ENCODE peak calls at places on chromosome 15, in eight cellular contexts. S is neural progenitor cell, J is lower lobe of right lung, O is BJ, R is AG04449, X is AG09309, W is AG10803, L is AG04450. U is an unnamed sample.

GRCh38 chr15:70245932-70246622 is 148.4 kb upstream of the TLE3 start:
- DNase-seq in S (no peak), J (peak), O (no peak), R (no peak), X (no peak), W (peak), L (no peak), U (no peak)

GRCh38 chr15:32873292-32874114 is 155.7 kb downstream of the GREM1 start:
- DNase-seq in S (no peak), J (no peak), O (no peak), R (no peak), X (no peak), W (no peak), L (no peak), U (no peak)

GRCh38 chr15:70202756-70203155 is 105.0 kb upstream of the TLE3 start:
- DNase-seq in S (no peak), J (no peak), O (no peak), R (no peak), X (no peak), W (peak), L (no peak), U (no peak)

GRCh38 chr15:60918234-60918964 is 310.7 kb downstream of the RORA start:
- DNase-seq in S (no peak), J (no peak), O (no peak), R (no peak), X (no peak), W (no peak), L (no peak), U (no peak)

GRCh38 chr15:91909574-91909973 is 56.1 kb downstream of the SLCO3A1 start:
- DNase-seq in S (no peak), J (no peak), O (no peak), R (no peak), X (no peak), W (no peak), L (no peak), U (no peak)

GRCh38 chr15:98405013-98405412 is 243.3 kb upstream of the IGF1R start:
- DNase-seq in S (no peak), J (no peak), O (no peak), R (no peak), X (no peak), W (no peak), L (no peak), U (no peak)

GRCh38 chr15:73483053-73483452 is 40.1 kb downstream of the REC114 start:
- DNase-seq in S (no peak), J (no peak), O (no peak), R (no peak), X (no peak), W (no peak), L (peak), U (no peak)

GRCh38 chr15:32936283-32936918 is 218.6 kb downstream of the GREM1 start:
- DNase-seq in S (no peak), J (no peak), O (no peak), R (no peak), X (peak), W (peak), L (no peak), U (no peak)

GRCh38 chr15:60004846-60005351 is 788 bp downstream of the FOXB1 start:
- DNase-seq in S (peak), J (peak), O (no peak), R (no peak), X (no peak), W (peak), L (no peak), U (no peak)

GRCh38 chr15:59250249-59250648 is 43.6 kb downstream of the LDHAL6B start:
- DNase-seq in S (no peak), J (no peak), O (no peak), R (no peak), X (no peak), W (no peak), L (no peak), U (no peak)

GRCh38 chr15:24761704-24762302 is 86.2 kb downstream of the NPAP1 start:
- DNase-seq in S (no peak), J (no peak), O (no peak), R (no peak), X (no peak), W (peak), L (no peak), U (no peak)

GRCh38 chr15:66702770-66703539 is 919 bp downstream of the SMAD6 start:
- DNase-seq in S (peak), J (peak), O (no peak), R (no peak), X (no peak), W (no peak), L (no peak), U (no peak)

GRCh38 chr15:55829826-55830225 is 86.9 kb upstream of the PRTG start:
- DNase-seq in S (no peak), J (no peak), O (no peak), R (no peak), X (no peak), W (no peak), L (no peak), U (no peak)

GRCh38 chr15:38176696-38177095 is 75.9 kb upstream of the SPRED1 start:
- DNase-seq in S (no peak), J (no peak), O (no peak), R (no peak), X (no peak), W (no peak), L (no peak), U (no peak)

GRCh38 chr15:100133981-100134711 is 207.6 kb downstream of the ADAMTS17 start:
- DNase-seq in S (no peak), J (no peak), O (no peak), R (no peak), X (no peak), W (no peak), L (no peak), U (no peak)

DNA sequence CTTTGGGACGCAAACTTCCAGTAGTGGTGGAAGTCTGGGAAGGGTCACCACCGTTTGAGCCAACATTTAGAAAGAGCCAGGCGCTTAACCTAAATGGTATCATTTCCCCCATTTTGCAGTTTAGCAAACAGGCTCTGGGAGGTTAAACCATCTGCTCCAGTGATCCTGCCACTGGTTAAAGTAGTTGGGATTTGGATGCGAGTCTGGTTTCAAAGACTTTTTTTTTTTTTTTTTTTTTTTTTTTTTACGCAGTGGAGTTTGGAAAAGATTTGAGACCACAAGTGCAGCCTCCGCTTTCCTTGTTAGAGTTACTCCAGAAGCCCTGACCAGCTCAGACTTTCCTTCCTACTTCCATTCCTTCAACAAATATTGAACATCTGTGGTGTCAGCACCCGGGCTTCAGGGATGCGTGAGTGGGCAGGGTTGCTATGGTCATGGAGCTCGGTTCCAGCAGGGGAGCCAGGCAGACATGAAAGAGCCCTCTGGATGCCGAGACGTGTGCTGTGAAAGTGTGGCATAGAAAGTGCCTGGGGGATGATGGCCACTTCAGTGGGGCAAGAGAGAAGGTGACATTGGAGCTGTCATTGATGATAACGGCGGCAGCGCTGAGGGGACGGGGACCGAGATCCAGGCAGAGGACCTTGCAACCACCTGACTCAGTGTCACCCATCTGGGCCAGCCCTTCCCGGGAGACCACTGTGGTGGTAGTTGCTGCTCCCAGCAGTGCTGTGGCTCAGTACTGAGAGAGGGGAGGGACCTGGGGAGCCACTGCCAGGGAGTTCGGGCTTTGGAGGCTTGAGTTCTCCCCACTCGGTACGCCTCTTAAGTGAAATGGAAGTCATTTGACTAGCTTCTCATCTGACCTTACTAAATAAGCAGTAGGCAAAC is 1.1 kb upstream of the RNU6-1 start:
- DNase-seq in S (peak), J (no peak), O (no peak), R (no peak), X (no peak), W (peak), L (no peak), U (no peak)
- TF ChIP-seq CTCF in S (no peak), J (no peak), O (peak), R (peak), X (peak), W (no peak), L (no peak), U (peak)

GRCh38 chr15:22954798-22955543 is 25.2 kb downstream of the CYFIP1 start:
- DNase-seq in S (no peak), J (no peak), O (no peak), R (no peak), X (no peak), W (no peak), L (no peak), U (no peak)

GRCh38 chr15:22956980-22957264 is 23.2 kb downstream of the CYFIP1 start:
- DNase-seq in S (no peak), J (no peak), O (no peak), R (no peak), X (no peak), W (no peak), L (no peak), U (no peak)

GRCh38 chr15:22954326-22954725 is 25.8 kb downstream of the CYFIP1 start:
- DNase-seq in S (no peak), J (no peak), O (no peak), R (no peak), X (no peak), W (no peak), L (no peak), U (no peak)

GRCh38 chr15:22955544-22956085 is 24.6 kb downstream of the CYFIP1 start:
- DNase-seq in S (no peak), J (no peak), O (no peak), R (no peak), X (no peak), W (no peak), L (no peak), U (no peak)

DNA sequence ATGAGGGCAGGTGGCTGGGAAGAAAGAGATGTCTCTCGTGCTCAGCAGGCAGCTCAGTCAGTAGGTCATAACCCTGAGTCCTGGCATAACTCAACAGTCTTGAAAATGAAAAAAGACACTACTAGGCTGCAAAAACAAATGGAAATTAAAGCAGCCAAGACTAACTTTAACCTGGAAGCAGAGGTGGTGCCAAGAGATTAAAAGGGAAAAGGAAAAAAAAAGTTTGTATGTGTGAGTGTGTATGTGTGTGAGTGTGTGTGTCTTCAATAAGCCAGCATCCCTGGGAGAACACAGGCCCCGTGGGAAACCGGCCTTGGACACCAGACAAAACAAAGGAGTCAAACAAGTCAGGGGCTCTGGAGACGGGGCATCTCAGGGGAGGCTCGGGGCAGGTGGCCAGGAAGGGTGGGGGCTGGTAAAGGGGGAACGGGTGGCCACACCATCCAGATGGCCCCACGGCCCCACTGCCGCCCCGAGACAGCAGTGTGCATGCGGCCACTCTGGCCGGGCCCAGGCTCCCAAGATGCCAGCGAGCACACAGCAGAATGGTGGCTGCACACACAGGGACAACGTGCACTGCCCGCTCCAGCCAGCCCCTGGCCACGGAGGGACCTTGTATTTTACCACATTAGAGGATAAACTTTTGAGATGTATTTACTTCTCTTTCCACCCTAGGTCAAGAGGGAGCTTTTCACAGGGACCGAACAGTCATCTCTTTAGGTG is 23.8 kb downstream of the CYFIP1 start:
- DNase-seq in S (peak), J (no peak), O (no peak), R (no peak), X (no peak), W (no peak), L (no peak), U (no peak)
- H3K4me3 ChIP-seq in S (no peak), J (no peak), O (no peak), R (no peak), X (no peak), W (no peak), L (no peak), U (no peak)

DNA sequence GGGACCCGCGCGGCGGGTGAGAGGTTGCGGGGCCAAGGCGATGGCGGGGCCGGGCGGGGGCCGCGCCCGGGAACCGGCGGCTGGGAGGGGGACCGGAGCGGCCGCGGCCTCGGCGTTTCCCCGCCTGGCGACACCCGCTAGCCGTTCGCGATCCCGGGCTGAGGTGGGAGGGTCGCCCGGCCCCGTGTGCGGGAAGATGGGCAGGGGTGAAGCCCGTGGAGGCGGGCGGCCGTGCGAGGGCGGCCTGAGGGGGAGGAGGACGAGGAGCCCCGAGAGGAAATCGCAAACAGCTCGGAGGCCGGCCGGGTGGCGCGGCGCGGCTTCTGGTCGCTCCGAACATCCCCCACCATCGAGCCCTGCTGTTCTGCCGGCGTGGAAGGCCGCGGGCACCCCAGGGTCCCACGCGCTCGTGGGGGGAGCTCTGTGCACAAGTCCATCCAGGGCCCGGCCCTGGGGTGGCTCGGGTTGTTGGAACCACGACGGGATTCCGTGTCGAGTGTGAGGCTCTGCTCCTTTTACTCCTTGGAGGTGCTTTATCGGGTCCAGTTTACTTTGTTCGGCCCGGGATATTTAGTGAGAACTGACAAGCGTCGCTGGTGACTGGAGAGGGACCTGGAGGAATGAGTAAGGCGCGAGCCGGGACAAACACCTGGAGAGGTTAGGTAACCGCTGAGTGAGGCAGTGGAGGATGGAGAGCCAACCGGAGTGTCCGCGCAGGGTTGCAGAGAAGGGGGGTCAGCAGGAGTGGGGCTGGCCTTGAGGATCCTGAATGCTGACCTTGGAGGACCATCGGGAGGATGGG is 728 bp downstream of the CRTC3 start:
- DNase-seq in S (peak), J (peak), O (no peak), R (no peak), X (no peak), W (peak), L (no peak), U (no peak)
- TF ChIP-seq CTCF in S (no peak), J (no peak), O (no peak), R (no peak), X (no peak), W (no peak), L (no peak), U (no peak)

DNA sequence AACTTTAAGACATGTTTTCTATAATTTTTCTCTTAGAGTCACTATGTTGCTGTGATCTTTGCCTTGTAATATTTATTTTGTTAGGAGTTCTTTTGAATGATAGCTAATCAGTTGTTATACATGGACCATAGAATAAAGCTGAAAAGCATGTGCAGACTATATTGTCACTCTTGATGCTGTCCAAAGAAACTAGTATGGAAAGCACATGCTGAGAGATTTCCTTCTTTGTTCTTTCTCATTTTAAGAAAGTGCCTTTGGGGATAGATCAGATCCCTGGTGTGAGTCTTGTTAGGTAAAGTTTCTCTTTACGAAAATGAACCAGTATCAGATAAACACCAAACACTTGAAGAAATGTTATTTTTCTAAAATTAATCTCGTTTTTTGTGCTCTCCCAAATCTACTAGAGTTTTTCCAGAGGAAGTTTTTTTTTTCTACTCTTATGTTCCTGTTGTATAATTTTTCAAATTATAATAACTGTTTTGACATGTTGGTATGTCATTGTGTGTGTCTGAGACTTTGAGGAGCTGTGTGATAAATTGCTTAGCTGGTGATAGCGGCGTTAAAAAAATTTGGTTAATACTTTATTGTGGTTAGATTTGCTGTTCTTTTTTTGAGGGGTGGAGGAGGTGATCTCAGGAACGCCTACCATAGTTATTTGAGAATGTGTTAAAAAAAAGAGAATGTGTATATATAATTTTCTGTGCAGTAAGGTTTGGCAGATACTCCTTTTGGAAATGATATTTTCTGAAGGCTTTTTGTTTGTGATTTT is 2.2 kb downstream of the PIAS1 start:
- DNase-seq in S (peak), J (no peak), O (no peak), R (no peak), X (no peak), W (no peak), L (no peak), U (no peak)
- H3K4me3 ChIP-seq in S (peak), J (peak), O (peak), R (peak), X (no peak), W (peak), L (peak), U (peak)

GRCh38 chr15:81069909-81070308 is 64.2 kb upstream of the CFAP161 start:
- DNase-seq in S (no peak), J (no peak), O (no peak), R (no peak), X (no peak), W (no peak), L (no peak), U (no peak)
- TF ChIP-seq CTCF in S (no peak), J (no peak), O (no peak), R (no peak), X (no peak), W (no peak), L (no peak), U (no peak)

DNA sequence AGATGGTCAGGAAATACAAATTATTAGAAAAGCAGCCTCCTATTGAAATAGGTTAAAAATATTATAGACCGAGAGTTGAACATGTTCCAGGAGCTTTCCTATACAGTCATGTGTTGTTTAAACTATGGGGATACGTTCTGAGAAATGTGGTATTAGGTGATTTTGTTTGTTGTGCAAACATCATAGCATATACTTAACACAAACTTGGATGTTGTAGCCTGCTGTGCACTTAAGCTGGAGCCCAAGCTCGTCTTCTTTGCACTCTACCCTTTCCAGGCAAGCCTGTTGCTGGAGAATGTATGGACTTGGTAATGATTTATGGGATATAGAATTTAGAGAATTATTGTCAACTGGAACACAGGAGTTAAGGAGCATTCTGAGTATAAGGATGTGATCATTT is 140.2 kb downstream of the AKAP13 start:
- DNase-seq in S (no peak), J (no peak), O (no peak), R (no peak), X (no peak), W (no peak), L (no peak), U (no peak)
- H3K4me3 ChIP-seq in S (no peak), J (no peak), O (no peak), R (no peak), X (no peak), W (no peak), L (no peak), U (no peak)

U was measured in epithelial cell of proximal tubule.